ENCODE peak calls at places on chromosomes 12 and 14, in ten cellular contexts. G is CD8-positive, alpha-beta T cell; K is MM.1S; J is prostate gland; I is brain microvascular endothelial cell; C is uterus; F is CD8-positive, alpha-beta memory T cell; T is PC-3; Q is GM23338; Y is coronary artery. W is an unnamed sample.

GRCh38 chr12:1863823-1864222 is 43.5 kb downstream of the LRTM2 start:
- DNase-seq in G (no peak), K (no peak), J (no peak), I (no peak), C (no peak), F (no peak), T (no peak), Q (no peak), Y (no peak), W (no peak)

GRCh38 chr12:42326466-42327226 is 679 bp downstream of the PPHLN1 start:
- DNase-seq in G (no peak), K (peak; percentile 22), J (no peak), I (peak; percentile 26), C (no peak), F (peak; percentile 19), T (peak; percentile 21), Q (no peak), Y (no peak), W (no peak)

GRCh38 chr14:24052656-24053547 is 1.1 kb downstream of the CARMIL3 start:
- DNase-seq in G (peak; percentile 18), K (no peak), J (no peak), I (no peak), C (no peak), F (peak; percentile 27), T (no peak), Q (no peak), Y (no peak), W (no peak)

GRCh38 chr12:12975322-12976077 is 23.5 kb upstream of the GPRC5D start:
- DNase-seq in G (no peak), K (peak; percentile 75), J (no peak), I (peak; percentile 50), C (no peak), F (no peak), T (peak; percentile 53), Q (peak; percentile 76), Y (no peak), W (no peak)

GRCh38 chr14:30427846-30428245 is 131.1 kb upstream of the G2E3 start:
- DNase-seq in G (no peak), K (no peak), J (no peak), I (no peak), C (no peak), F (no peak), T (no peak), Q (no peak), Y (no peak), W (no peak)

GRCh38 chr12:34403706-34404376 is 381.5 kb downstream of the ALG10 start:
- DNase-seq in G (no peak), K (no peak), J (peak; percentile 1), I (no peak), C (peak; percentile 8), F (no peak), T (no peak), Q (no peak), Y (peak; percentile 38), W (no peak)

GRCh38 chr14:51072976-51073375 is 21.9 kb downstream of the TRIM9 start:
- DNase-seq in G (no peak), K (no peak), J (no peak), I (no peak), C (no peak), F (no peak), T (no peak), Q (no peak), Y (no peak), W (no peak)

GRCh38 chr14:50943261-50943942 is 881 bp downstream of the PYGL start:
- DNase-seq in G (no peak), K (no peak), J (peak; percentile 11), I (no peak), C (peak; percentile 81), F (no peak), T (peak; percentile 68), Q (peak; percentile 72), Y (peak; percentile 76), W (no peak)

GRCh38 chr12:579450-580110 is 83.7 kb downstream of the NINJ2 start:
- DNase-seq in G (no peak), K (no peak), J (no peak), I (no peak), C (no peak), F (no peak), T (no peak), Q (no peak), Y (no peak), W (no peak)

GRCh38 chr14:31336646-31337045 is 83.7 kb downstream of the HEATR5A start:
- DNase-seq in G (no peak), K (no peak), J (no peak), I (peak; percentile 3), C (no peak), F (no peak), T (peak; percentile 95), Q (no peak), Y (no peak), W (peak; percentile 79)

GRCh38 chr12:19550626-19551025 is 111.3 kb downstream of the AEBP2 start:
- DNase-seq in G (no peak), K (no peak), J (no peak), I (no peak), C (no peak), F (no peak), T (no peak), Q (no peak), Y (no peak), W (no peak)

DNA sequence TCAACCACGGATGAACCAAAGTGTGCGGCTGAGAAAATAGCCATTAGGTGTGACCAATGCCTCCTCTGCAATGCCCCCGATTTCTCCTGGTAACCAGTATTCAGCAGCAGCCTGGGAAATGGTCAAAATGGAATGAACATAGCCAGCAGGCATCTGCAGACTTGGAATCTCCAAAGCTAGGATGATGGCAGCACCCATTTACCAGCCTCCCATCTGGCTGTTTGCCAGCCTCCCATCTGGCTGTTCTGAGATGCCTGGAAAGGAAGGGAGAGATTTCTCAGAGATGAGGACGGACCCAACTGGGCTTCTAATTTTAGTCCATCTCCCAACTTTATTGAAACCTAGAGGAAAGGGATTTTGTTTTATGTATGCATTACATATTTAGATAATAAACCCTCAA is 16.2 kb downstream of the CLMN start:
- DNase-seq in G (no peak), K (no peak), J (no peak), I (no peak), C (no peak), F (no peak), T (no peak), Q (no peak), Y (no peak), W (no peak)
- H3K27ac ChIP-seq in G (no peak overlapping the region), K (no peak overlapping the region), J (no peak overlapping the region), I (no peak overlapping the region), C (no peak overlapping the region), F (no peak overlapping the region), T (no peak overlapping the region), Q (no peak overlapping the region), Y (no peak overlapping the region), W (no peak overlapping the region)

DNA sequence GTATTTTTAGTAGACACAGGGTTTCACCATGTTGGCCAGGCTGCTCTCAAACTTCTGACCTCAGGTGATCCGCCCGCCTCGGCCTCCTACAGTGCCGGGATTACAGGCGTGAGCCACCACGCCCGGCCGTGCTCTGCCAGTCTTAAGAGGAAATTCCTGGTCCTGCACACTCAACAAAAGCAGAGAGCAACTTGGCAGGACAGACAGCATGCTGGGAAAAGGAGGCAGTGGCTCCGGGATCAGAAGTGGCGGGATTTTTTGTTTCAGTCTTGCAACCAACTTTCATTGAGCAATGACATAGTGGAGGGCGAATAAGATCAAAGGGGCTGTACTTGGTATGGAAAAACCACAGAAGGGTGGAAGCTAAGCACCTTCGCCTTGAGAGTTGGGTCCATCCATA is 2.1 kb downstream of the CKAP4 start:
- DNase-seq in G (no peak), K (no peak), J (peak; percentile 30), I (peak; percentile 56), C (peak; percentile 35), F (no peak), T (peak; percentile 78), Q (no peak), Y (peak; percentile 81), W (peak; percentile 37)
- H3K27ac ChIP-seq in G (no peak overlapping the region), K (no peak overlapping the region), J (peak overlapping the region; percentile 96), I (peak overlapping the region; percentile 91), C (peak overlapping the region; percentile 99), F (no peak overlapping the region), T (peak overlapping the region; percentile 93), Q (no peak overlapping the region), Y (peak overlapping the region; percentile 100), W (peak overlapping the region; percentile 95)

DNA sequence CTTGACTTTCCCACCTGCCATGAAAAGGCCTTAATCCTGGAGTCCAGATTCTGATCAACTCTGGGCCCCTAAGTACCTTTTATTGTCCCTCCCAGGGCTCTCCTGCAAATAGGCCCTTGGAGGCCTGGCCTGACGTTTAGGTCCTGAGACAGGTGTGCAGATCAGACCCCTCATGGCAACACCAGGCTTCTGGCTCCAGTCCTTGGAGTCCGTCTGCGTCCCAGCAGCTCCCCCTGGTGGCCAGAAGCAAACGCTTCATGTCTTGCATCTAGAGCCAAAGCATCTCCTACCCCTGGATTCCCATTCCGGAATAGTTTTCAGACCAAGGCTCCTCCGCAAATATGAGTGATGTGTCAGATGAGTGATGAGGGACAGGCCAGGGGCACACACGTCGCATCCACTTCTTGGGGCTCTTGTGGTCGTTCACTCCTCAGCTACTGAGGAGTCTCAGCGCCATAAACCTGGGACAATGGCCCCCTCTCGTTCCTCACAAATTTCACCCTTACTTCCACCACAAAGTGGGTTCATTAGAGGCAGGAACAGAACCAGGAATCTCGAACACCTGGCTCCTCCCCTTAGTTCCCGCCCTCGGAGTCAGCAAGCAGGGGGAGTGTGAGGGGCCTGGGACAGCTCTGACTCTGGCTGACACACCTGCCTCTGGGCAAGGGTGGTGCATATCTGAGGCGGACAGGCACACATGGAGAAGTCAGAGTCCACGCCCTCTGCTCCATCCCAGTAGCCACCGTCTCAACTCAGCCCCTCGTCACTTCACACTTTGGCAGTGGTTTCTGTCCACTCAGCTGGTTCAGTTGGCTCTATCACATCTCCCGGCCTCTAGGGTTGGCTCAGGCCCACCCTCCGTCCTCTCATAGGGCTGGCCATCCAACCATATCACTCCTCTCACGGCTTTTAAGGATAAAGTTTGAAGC is 77.9 kb upstream of the PWP1 start:
- DNase-seq in G (peak; percentile 73), K (peak; percentile 73), J (peak; percentile 74), I (peak; percentile 71), C (peak; percentile 50), F (peak; percentile 49), T (peak; percentile 88), Q (peak; percentile 95), Y (no peak), W (peak; percentile 33)
- H3K27ac ChIP-seq in G (no peak overlapping the region), K (no peak overlapping the region), J (no peak overlapping the region), I (no peak overlapping the region), C (no peak overlapping the region), F (no peak overlapping the region), T (no peak overlapping the region), Q (no peak overlapping the region), Y (no peak overlapping the region), W (no peak overlapping the region)

DNA sequence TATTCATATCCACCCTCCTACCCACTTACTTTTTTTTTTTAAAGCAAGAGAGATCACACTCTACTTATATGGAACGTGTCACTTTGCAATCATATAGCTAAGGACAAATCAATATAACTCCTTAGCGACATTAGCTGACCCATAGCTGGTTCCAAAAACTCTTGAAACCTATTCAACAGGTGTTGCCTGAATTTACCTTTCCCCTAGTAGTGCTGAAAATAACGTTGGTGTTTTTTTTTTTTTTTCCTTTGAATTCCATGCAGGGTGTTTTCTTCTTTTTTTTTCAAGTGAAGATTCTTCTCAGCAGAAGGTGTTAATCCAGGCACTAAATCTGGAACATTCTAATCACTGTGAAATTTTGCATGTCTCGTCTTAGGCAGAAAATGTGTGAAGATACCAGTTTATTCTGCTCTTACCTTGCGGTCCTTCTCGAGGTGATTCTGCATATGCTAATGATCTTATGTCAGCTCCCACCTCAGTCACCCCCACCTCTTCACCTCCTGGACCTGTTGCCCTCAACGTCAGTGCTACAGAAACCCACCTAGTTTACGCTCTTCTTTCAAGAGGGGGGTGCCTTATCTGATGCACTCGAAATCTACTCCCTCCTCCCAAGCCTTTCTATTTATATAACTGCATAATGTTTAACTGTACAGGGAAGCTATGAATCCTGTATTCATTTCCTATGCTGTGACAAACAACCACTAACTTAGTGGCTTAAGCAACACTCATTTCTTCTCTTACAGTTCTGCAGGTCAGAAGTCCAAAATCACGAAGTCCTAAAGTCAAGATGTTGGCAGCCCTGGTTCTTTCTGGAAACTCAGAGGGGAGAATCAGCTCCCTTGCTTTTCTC is 7.2 kb upstream of the VPS37B start:
- DNase-seq in G (no peak), K (no peak), J (no peak), I (no peak), C (no peak), F (no peak), T (no peak), Q (no peak), Y (no peak), W (no peak)
- H3K27ac ChIP-seq in G (no peak overlapping the region), K (no peak overlapping the region), J (no peak overlapping the region), I (no peak overlapping the region), C (no peak overlapping the region), F (no peak overlapping the region), T (no peak overlapping the region), Q (no peak overlapping the region), Y (no peak overlapping the region), W (no peak overlapping the region)